ENCODE peak calls at places on chromosome 2, in five cellular contexts. I is iPS-NIHi11; M is aorta; F is stimulated activated CD4-positive, alpha-beta T cell treated with anti-CD3 and anti-CD28 coated beads, TNF-alpha, amount 100 ng/mL, for 48 hours; J is DMS53. A is an unnamed sample.

GRCh38 chr2:69798909-69799526 is 30.4 kb upstream of the GMCL1 start:
- DNase-seq in M (no peak), J (no peak), I (no peak), F (no peak), A (peak)

GRCh38 chr2:12834239-12834638 is 117.5 kb downstream of the TRIB2 start:
- DNase-seq in M (no peak), J (no peak), F (no peak), I (no peak), A (no peak)

GRCh38 chr2:1692342-1692741 is 52.0 kb downstream of the PXDN start:
- DNase-seq in I (no peak), M (no peak), F (no peak), J (no peak), A (no peak)

GRCh38 chr2:10272464-10272863 is 30.2 kb upstream of the HPCAL1 start:
- DNase-seq in M (no peak), I (no peak), F (no peak), J (no peak), A (no peak)

GRCh38 chr2:5694016-5694690 is 2.0 kb downstream of the SOX11 start:
- DNase-seq in M (no peak), F (no peak), J (peak), I (peak), A (peak)

GRCh38 chr2:120385355-120386127 is 39.6 kb downstream of the INHBB start:
- DNase-seq in F (no peak), M (no peak), I (no peak), J (peak), A (peak)

GRCh38 chr2:174341995-174342571 is 7.3 kb downstream of the SP9 start:
- DNase-seq in J (peak), M (peak), I (no peak), F (no peak), A (peak)

GRCh38 chr2:121266543-121267106 is 18.4 kb downstream of the TFCP2L1 start:
- DNase-seq in M (no peak), F (no peak), I (no peak), J (peak), A (no peak)

GRCh38 chr2:107094450-107094986 is 208.6 kb upstream of the ST6GAL2 start:
- DNase-seq in F (no peak), M (no peak), I (no peak), J (no peak), A (no peak)

GRCh38 chr2:133821107-133821760 is 253.0 kb upstream of the NCKAP5 start:
- DNase-seq in J (no peak), F (no peak), I (no peak), M (no peak), A (no peak)

GRCh38 chr2:121999273-121999672 is 243.8 kb downstream of the TSN start:
- DNase-seq in J (peak), F (no peak), M (no peak), I (no peak), A (peak)

GRCh38 chr2:179059026-179059680 is 9.2 kb upstream of the CCDC141 start:
- DNase-seq in F (no peak), J (no peak), M (no peak), I (no peak), A (no peak)

GRCh38 chr2:5668682-5669267 is 23.4 kb upstream of the SOX11 start:
- DNase-seq in M (no peak), I (no peak), J (no peak), F (no peak), A (no peak)

GRCh38 chr2:168700615-168701245 is 101.7 kb upstream of the NOSTRIN start:
- DNase-seq in F (no peak), M (no peak), J (no peak), I (no peak), A (no peak)

GRCh38 chr2:96618599-96619283 is 19.4 kb downstream of the KANSL3 start:
- DNase-seq in M (peak), J (no peak), F (no peak), I (no peak), A (no peak)

GRCh38 chr2:217909156-217909820 is 93.5 kb downstream of the TNS1 start:
- DNase-seq in I (no peak), J (no peak), F (no peak), M (no peak), A (peak)

GRCh38 chr2:219289537-219290361 is 10.6 kb downstream of the DNAJB2 start:
- DNase-seq in I (no peak), J (no peak), M (peak), F (no peak), A (no peak)

GRCh38 chr2:157627594-157628281 is 926 bp downstream of the ACVR1C start:
- DNase-seq in J (no peak), I (no peak), M (no peak), F (peak), A (peak)

GRCh38 chr2:80969900-80970299 is 665.3 kb upstream of the LRRTM1 start:
- DNase-seq in F (no peak), I (no peak), J (no peak), M (no peak), A (no peak)

GRCh38 chr2:25655316-25655715 is 18.1 kb downstream of the DTNB start:
- DNase-seq in I (no peak), J (no peak), F (no peak), M (no peak), A (no peak)

GRCh38 chr2:28471214-28471613 is 24.6 kb upstream of the PLB1 start:
- DNase-seq in J (peak), M (no peak), I (peak), F (no peak), A (peak)

GRCh38 chr2:95273911-95274290 is 348 bp upstream of the PROM2 start:
- DNase-seq in J (no peak), F (no peak), I (no peak), M (no peak), A (no peak)